ENCODE peak calls at places on chromosomes 16 and 17, in six cellular contexts. V is K562, E is A549, A is upper lobe of left lung, M is GM12878, R is HepG2. O is an unnamed sample. For H3K4me1, the result is how much of the 10 kb centered on the place peaks cover.

GRCh38 chr17:47244697-47245096 is 8.9 kb upstream of the ITGB3 start:
- ATAC-seq in E (no peak), M (no peak), A (no peak), R (no peak), V (no peak), O (no peak)

GRCh38 chr16:68961778-68962402 is 118.6 kb downstream of the TANGO6 start:
- ATAC-seq in V (no peak), M (no peak), E (no peak), A (no peak), R (no peak), O (no peak)

GRCh38 chr16:3987231-3987630 is 106.7 kb upstream of the CREBBP start:
- ATAC-seq in R (no peak), V (no peak), E (no peak), M (no peak), A (no peak), O (no peak)

GRCh38 chr17:41507315-41507880 is 2.0 kb upstream of the KRT13 start:
- ATAC-seq in V (no peak), M (no peak), A (no peak), R (no peak), E (no peak), O (no peak)

GRCh38 chr17:73427198-73427597 is 115.4 kb upstream of the CDC42EP4 start:
- ATAC-seq in V (no peak), R (no peak), A (no peak), M (no peak), E (no peak), O (no peak)

GRCh38 chr16:75965504-75966374 is 239.4 kb upstream of the CPHXL start:
- ATAC-seq in V (no peak), R (no peak), A (no peak), M (no peak), E (no peak), O (no peak)

GRCh38 chr16:1049113-1049975 is 23.2 kb upstream of the SSTR5 start:
- ATAC-seq in A (no peak), R (peak), E (no peak), V (no peak), M (no peak), O (no peak)

GRCh38 chr17:13609953-13610352 is 8.2 kb upstream of the HS3ST3A1 start:
- ATAC-seq in E (no peak), R (no peak), A (no peak), M (no peak), V (no peak), O (no peak)

GRCh38 chr17:49776864-49777263 is 11.6 kb upstream of the KAT7 start:
- ATAC-seq in A (no peak), M (no peak), R (no peak), V (no peak), E (no peak), O (peak)

GRCh38 chr16:85047867-85048455 is 20.4 kb downstream of the KIAA0513 start:
- ATAC-seq in R (no peak), M (no peak), V (peak), A (no peak), E (no peak), O (no peak)

GRCh38 chr16:27198451-27199234 is 4.7 kb upstream of the KDM8 start:
- ATAC-seq in M (no peak), V (peak), R (no peak), E (no peak), A (no peak), O (no peak)

GRCh38 chr16:27195941-27196595 is 7.3 kb upstream of the KDM8 start:
- ATAC-seq in E (no peak), V (no peak), A (no peak), M (no peak), R (no peak), O (no peak)

GRCh38 chr16:27193300-27193990 is 9.9 kb upstream of the KDM8 start:
- ATAC-seq in R (peak), M (no peak), A (no peak), V (peak), E (no peak), O (no peak)

GRCh38 chr16:27197004-27197403 is 6.3 kb upstream of the KDM8 start:
- ATAC-seq in A (no peak), V (no peak), E (no peak), R (no peak), M (no peak), O (no peak)

GRCh38 chr16:27195068-27195741 is 8.1 kb upstream of the KDM8 start:
- ATAC-seq in R (no peak), M (no peak), A (no peak), E (no peak), V (no peak), O (no peak)
- TF ChIP-seq CTCF in R (no peak), M (no peak), A (no peak), E (no peak), V (no peak), O (no peak)

DNA sequence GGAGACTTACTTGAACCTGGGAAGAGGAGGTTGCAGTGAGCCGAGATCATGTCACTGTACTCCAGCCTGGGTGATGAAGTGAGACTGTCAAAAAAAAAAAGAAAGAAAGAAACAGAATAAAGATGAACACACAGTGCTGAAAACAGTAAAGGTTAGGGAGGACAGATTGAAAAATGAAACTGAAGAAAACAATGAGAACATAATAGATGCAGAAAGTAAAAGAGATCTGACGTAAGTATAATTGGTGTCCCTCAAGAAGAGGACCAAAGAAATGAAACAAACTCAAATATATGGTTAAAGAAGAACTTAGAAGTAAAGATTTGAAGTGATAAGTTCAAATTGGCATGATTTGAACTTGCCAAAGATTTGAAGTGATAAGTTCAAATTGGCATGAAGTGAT is 7.1 kb downstream of the DCAF7 start:
- ATAC-seq in M (no peak), A (no peak), R (no peak), V (no peak), E (no peak), O (no peak)
- TF ChIP-seq EP300 in M (no peak), A (no peak), R (no peak), V (no peak), E (no peak), O (no peak)

GRCh38 chr16:10554569-10554968 is 25.8 kb downstream of the EMP2 start:
- ATAC-seq in M (peak), A (no peak), E (no peak), R (no peak), V (no peak), O (no peak)

GRCh38 chr16:10558305-10558704 is 22.1 kb downstream of the EMP2 start:
- ATAC-seq in V (no peak), M (no peak), R (no peak), E (no peak), A (no peak), O (no peak)

GRCh38 chr16:10557750-10558149 is 22.6 kb downstream of the EMP2 start:
- ATAC-seq in A (no peak), R (no peak), E (no peak), M (no peak), V (no peak), O (no peak)

GRCh38 chr16:10558746-10559641 is 21.4 kb downstream of the EMP2 start:
- ATAC-seq in R (peak), A (peak), E (no peak), V (peak), M (no peak), O (peak)

GRCh38 chr16:10556240-10556639 is 24.2 kb downstream of the EMP2 start:
- ATAC-seq in V (no peak), R (no peak), M (no peak), A (no peak), E (no peak), O (no peak)
- H3K4me1 ChIP-seq in V (under half), R (under half), M (under half), A (half or more), E (under half), O (under half)

DNA sequence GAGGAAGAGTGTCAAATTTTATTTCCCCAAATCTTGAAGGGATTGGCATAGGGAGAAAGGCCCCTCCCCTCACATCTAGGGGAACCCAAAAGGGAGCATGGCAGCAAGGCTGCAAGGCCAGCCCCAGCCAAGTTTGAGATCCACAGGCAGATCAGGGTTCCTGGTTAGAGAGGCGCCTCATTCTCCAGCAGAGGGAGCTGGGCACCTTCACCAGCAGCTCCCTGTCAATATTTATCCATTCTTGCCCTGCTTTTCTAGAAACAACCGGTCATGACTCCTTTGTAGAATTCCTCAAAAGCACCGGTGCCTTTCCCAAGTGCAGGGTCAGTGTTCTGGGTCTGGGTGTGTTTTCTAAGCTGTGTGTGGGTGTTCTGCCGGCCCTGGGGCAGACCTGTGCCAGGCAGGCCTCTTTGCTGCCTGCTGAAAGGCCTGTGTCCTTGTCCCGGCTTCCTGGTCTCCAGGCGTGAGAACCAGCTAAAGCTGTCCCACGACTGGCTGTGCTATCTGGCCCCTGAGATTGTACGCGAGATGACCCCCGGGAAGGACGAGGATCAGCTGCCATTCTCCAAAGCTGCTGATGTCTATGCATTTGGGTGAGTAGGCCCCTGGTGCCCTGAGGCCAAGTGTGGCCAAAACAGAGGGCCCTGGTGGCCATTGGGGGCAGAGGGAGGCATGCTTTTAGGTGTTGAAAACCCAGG is 21.2 kb upstream of the LGALS9 start:
- ATAC-seq in M (peak), E (peak), V (peak), R (peak), A (no peak), O (no peak)
- TF ChIP-seq CTCF in M (peak), E (peak), V (peak), R (peak), A (peak), O (no peak)

DNA sequence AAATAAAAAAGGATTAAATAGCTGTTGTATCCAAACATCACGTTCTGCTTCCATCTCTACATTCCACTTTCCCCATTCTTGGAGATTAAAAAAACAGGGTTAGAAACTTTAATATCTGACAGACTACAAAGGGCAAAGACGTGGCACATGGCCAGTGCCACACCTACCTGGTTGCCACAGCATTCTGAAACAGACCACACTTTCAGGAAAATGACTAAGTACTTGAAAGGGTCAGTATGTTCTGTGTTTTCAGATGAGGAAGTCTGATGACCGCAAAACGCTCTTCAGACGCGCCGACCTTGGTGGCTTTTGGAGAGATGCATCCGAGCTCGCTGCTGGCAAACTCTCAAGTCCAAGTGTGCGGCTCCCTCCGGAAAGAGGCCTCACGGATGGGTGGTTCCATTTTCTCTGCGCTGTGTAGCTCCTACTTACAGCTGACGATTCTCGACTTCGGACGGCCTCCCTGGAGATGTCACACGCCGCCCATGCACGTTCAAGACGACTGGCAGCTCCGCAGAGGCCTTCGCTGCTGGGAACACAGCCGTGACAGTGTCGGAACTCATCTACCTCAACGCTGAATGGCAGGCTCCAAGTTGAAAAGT is 15.5 kb downstream of the MAP1LC3B start:
- ATAC-seq in V (no peak), E (no peak), M (peak), R (no peak), A (peak), O (peak)
- TF ChIP-seq EP300 in V (no peak), E (no peak), M (peak), R (no peak), A (peak), O (no peak)

GRCh38 chr17:32243712-32244111 is 21.9 kb upstream of the RHBDL3 start:
- ATAC-seq in A (no peak), R (no peak), V (no peak), M (no peak), E (peak), O (no peak)
- H3K4me1 ChIP-seq in A (under half), R (under half), V (under half), M (under half), E (under half), O (under half)

GRCh38 chr17:61349350-61349749 is 50.3 kb upstream of the TBX2 start:
- ATAC-seq in M (no peak), A (no peak), R (no peak), E (no peak), V (peak), O (no peak)
- TF ChIP-seq CTCF in M (no peak), A (no peak), R (peak), E (peak), V (peak), O (no peak)

GRCh38 chr17:77602062-77602746 is 356.3 kb upstream of the TNRC6C start:
- ATAC-seq in V (no peak), M (no peak), A (peak), E (peak), R (no peak), O (peak)
- TF ChIP-seq EP300 in V (no peak), M (no peak), A (peak), E (no peak), R (no peak), O (no peak)

DNA sequence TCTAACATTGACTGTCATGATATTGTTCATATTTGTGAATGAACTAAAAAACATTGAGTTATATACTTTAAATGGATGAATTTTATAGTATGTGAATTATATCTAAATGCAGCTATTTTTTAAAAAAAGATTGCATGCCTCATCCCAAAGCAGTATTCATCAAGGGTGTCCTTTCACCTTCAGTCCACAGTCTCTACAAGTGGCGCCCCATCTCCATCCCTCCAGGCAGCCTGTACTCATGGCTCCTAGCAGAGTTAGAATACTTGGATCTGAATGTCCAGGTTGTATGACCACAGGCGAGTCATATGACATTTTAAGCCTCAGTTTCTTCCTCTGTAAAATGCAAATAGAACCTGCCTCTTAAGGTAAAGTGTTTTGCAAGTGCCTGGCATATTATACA is 69.8 kb downstream of the TMEM100 start:
- ATAC-seq in E (peak), V (peak), R (peak), A (no peak), M (peak), O (no peak)
- H3K4me1 ChIP-seq in E (under half), V (under half), R (under half), A (under half), M (under half), O (under half)

O was measured in gastroesophageal sphincter.